ENCODE peak calls at places on chromosomes 1 and 21, in six cellular contexts. One of them, this sample, is unnamed.
A peak's percentile ranks its signal among the peaks of the same experiment; 100 is the strongest.

GRCh38 chr21:34545079-34545884 is 33.3 kb upstream of the KCNE1 start:
- DNase-seq in colonic mucosa: peak; percentile 49
- DNase-seq in hepatocyte: peak; percentile 53
- DNase-seq in body of pancreas: peak; percentile 63
- DNase-seq in mucosa of descending colon: peak; percentile 46
- DNase-seq in CD8-positive, alpha-beta T cell: no peak
- DNase-seq in this sample: peak; percentile 65

GRCh38 chr1:160708821-160709220 is 2.8 kb downstream of the CD48 start:
- DNase-seq in colonic mucosa: no peak
- DNase-seq in hepatocyte: no peak
- DNase-seq in body of pancreas: no peak
- DNase-seq in mucosa of descending colon: no peak
- DNase-seq in CD8-positive, alpha-beta T cell: no peak
- DNase-seq in this sample: no peak

GRCh38 chr1:3564921-3565831 is 46.1 kb downstream of the MEGF6 start:
- DNase-seq in colonic mucosa: no peak
- DNase-seq in hepatocyte: peak; percentile 60
- DNase-seq in body of pancreas: no peak
- DNase-seq in mucosa of descending colon: no peak
- DNase-seq in CD8-positive, alpha-beta T cell: peak; percentile 21
- DNase-seq in this sample: peak; percentile 36

GRCh38 chr21:17793675-17794123 is 25.5 kb downstream of the C21orf91 start:
- DNase-seq in colonic mucosa: no peak
- DNase-seq in hepatocyte: no peak
- DNase-seq in body of pancreas: no peak
- DNase-seq in mucosa of descending colon: no peak
- DNase-seq in CD8-positive, alpha-beta T cell: no peak
- DNase-seq in this sample: no peak

GRCh38 chr1:35031103-35031452 is 667 bp downstream of the ZMYM6 start:
- DNase-seq in colonic mucosa: peak; percentile 44
- DNase-seq in hepatocyte: peak; percentile 61
- DNase-seq in body of pancreas: peak; percentile 18
- DNase-seq in mucosa of descending colon: peak; percentile 53
- DNase-seq in CD8-positive, alpha-beta T cell: peak; percentile 26
- DNase-seq in this sample: peak; percentile 38

GRCh38 chr1:17636612-17637011 is 97.1 kb downstream of the ARHGEF10L start:
- DNase-seq in colonic mucosa: no peak
- DNase-seq in hepatocyte: no peak
- DNase-seq in body of pancreas: no peak
- DNase-seq in mucosa of descending colon: no peak
- DNase-seq in CD8-positive, alpha-beta T cell: no peak
- DNase-seq in this sample: no peak

GRCh38 chr1:158112994-158113758 is 67.5 kb upstream of the CD1D start:
- DNase-seq in colonic mucosa: peak; percentile 42
- DNase-seq in hepatocyte: peak; percentile 84
- DNase-seq in body of pancreas: peak; percentile 27
- DNase-seq in mucosa of descending colon: peak; percentile 53
- DNase-seq in CD8-positive, alpha-beta T cell: peak; percentile 13
- DNase-seq in this sample: peak; percentile 64

GRCh38 chr1:115890618-115891017 is 49.7 kb upstream of the NHLH2 start:
- DNase-seq in colonic mucosa: no peak
- DNase-seq in hepatocyte: no peak
- DNase-seq in body of pancreas: peak; percentile 15
- DNase-seq in mucosa of descending colon: no peak
- DNase-seq in CD8-positive, alpha-beta T cell: no peak
- DNase-seq in this sample: no peak

GRCh38 chr1:24830680-24831272 is 85.5 kb downstream of the CLIC4 start:
- DNase-seq in colonic mucosa: no peak
- DNase-seq in hepatocyte: peak; percentile 69
- DNase-seq in body of pancreas: no peak
- DNase-seq in mucosa of descending colon: no peak
- DNase-seq in CD8-positive, alpha-beta T cell: no peak
- DNase-seq in this sample: no peak

GRCh38 chr1:67642694-67643093 is 42.3 kb upstream of the GADD45A start:
- DNase-seq in colonic mucosa: no peak
- DNase-seq in hepatocyte: no peak
- DNase-seq in body of pancreas: no peak
- DNase-seq in mucosa of descending colon: no peak
- DNase-seq in CD8-positive, alpha-beta T cell: no peak
- DNase-seq in this sample: peak; percentile 82

GRCh38 chr1:42055061-42055460 is 98.1 kb upstream of the GUCA2B start:
- DNase-seq in colonic mucosa: no peak
- DNase-seq in hepatocyte: no peak
- DNase-seq in body of pancreas: no peak
- DNase-seq in mucosa of descending colon: no peak
- DNase-seq in CD8-positive, alpha-beta T cell: no peak
- DNase-seq in this sample: no peak

GRCh38 chr1:172670316-172670715 is 11.4 kb downstream of the FASLG start:
- DNase-seq in colonic mucosa: no peak
- DNase-seq in hepatocyte: no peak
- DNase-seq in body of pancreas: no peak
- DNase-seq in mucosa of descending colon: no peak
- DNase-seq in CD8-positive, alpha-beta T cell: no peak
- DNase-seq in this sample: no peak

GRCh38 chr1:153058826-153059784 is 1.8 kb upstream of the SPRR2A start:
- DNase-seq in colonic mucosa: no peak
- DNase-seq in hepatocyte: no peak
- DNase-seq in body of pancreas: no peak
- DNase-seq in mucosa of descending colon: no peak
- DNase-seq in CD8-positive, alpha-beta T cell: no peak
- DNase-seq in this sample: no peak

GRCh38 chr1:78143152-78143551 is 97.4 kb downstream of the GIPC2 start:
- DNase-seq in colonic mucosa: no peak
- DNase-seq in hepatocyte: no peak
- DNase-seq in body of pancreas: no peak
- DNase-seq in mucosa of descending colon: no peak
- DNase-seq in CD8-positive, alpha-beta T cell: no peak
- DNase-seq in this sample: no peak

GRCh38 chr1:244778356-244778755 is 57.1 kb upstream of the COX20 start:
- DNase-seq in colonic mucosa: no peak
- DNase-seq in hepatocyte: no peak
- DNase-seq in body of pancreas: no peak
- DNase-seq in mucosa of descending colon: no peak
- DNase-seq in CD8-positive, alpha-beta T cell: no peak
- DNase-seq in this sample: no peak

GRCh38 chr1:8456306-8456912 is 138.5 kb downstream of the SLC45A1 start:
- DNase-seq in colonic mucosa: no peak
- DNase-seq in hepatocyte: peak; percentile 46
- DNase-seq in body of pancreas: no peak
- DNase-seq in mucosa of descending colon: no peak
- DNase-seq in CD8-positive, alpha-beta T cell: no peak
- DNase-seq in this sample: peak; percentile 40

GRCh38 chr1:59431566-59432294 is 134.8 kb downstream of the FGGY start:
- DNase-seq in colonic mucosa: no peak
- DNase-seq in hepatocyte: no peak
- DNase-seq in body of pancreas: no peak
- DNase-seq in mucosa of descending colon: no peak
- DNase-seq in CD8-positive, alpha-beta T cell: no peak
- DNase-seq in this sample: peak; percentile 61

GRCh38 chr1:204973449-204973848 is 69.6 kb upstream of the CNTN2 start:
- DNase-seq in colonic mucosa: no peak
- DNase-seq in hepatocyte: no peak
- DNase-seq in body of pancreas: no peak
- DNase-seq in mucosa of descending colon: no peak
- DNase-seq in CD8-positive, alpha-beta T cell: no peak
- DNase-seq in this sample: no peak
- H3K4me1 ChIP-seq in colonic mucosa: no peaks in the 10 kb centered on the region
- H3K4me1 ChIP-seq in hepatocyte: no peaks in the 10 kb centered on the region
- H3K4me1 ChIP-seq in body of pancreas: no peaks in the 10 kb centered on the region
- H3K4me1 ChIP-seq in mucosa of descending colon: no peaks in the 10 kb centered on the region
- H3K4me1 ChIP-seq in CD8-positive, alpha-beta T cell: no peaks in the 10 kb centered on the region
- H3K4me1 ChIP-seq in this sample: no peaks in the 10 kb centered on the region

GRCh38 chr1:200379940-200380588 is 29.8 kb downstream of the ZNF281 start:
- DNase-seq in colonic mucosa: no peak
- DNase-seq in hepatocyte: no peak
- DNase-seq in body of pancreas: no peak
- DNase-seq in mucosa of descending colon: no peak
- DNase-seq in CD8-positive, alpha-beta T cell: no peak
- DNase-seq in this sample: no peak
- H3K4me3 ChIP-seq in colonic mucosa: no peak overlapping the region
- H3K4me3 ChIP-seq in hepatocyte: no peak overlapping the region
- H3K4me3 ChIP-seq in body of pancreas: no peak overlapping the region
- H3K4me3 ChIP-seq in mucosa of descending colon: no peak overlapping the region
- H3K4me3 ChIP-seq in CD8-positive, alpha-beta T cell: no peak overlapping the region
- H3K4me3 ChIP-seq in this sample: no peak overlapping the region

GRCh38 chr1:23290811-23291565 is 53.1 kb downstream of the HNRNPR start:
- DNase-seq in colonic mucosa: no peak
- DNase-seq in hepatocyte: no peak
- DNase-seq in body of pancreas: no peak
- DNase-seq in mucosa of descending colon: no peak
- DNase-seq in CD8-positive, alpha-beta T cell: no peak
- DNase-seq in this sample: no peak
- H3K4me1 ChIP-seq in colonic mucosa: no peaks in the 10 kb centered on the region
- H3K4me1 ChIP-seq in hepatocyte: no peaks in the 10 kb centered on the region
- H3K4me1 ChIP-seq in body of pancreas: peaks cover 14% of the 10 kb centered on the region
- H3K4me1 ChIP-seq in mucosa of descending colon: no peaks in the 10 kb centered on the region
- H3K4me1 ChIP-seq in CD8-positive, alpha-beta T cell: no peaks in the 10 kb centered on the region
- H3K4me1 ChIP-seq in this sample: no peaks in the 10 kb centered on the region

DNA sequence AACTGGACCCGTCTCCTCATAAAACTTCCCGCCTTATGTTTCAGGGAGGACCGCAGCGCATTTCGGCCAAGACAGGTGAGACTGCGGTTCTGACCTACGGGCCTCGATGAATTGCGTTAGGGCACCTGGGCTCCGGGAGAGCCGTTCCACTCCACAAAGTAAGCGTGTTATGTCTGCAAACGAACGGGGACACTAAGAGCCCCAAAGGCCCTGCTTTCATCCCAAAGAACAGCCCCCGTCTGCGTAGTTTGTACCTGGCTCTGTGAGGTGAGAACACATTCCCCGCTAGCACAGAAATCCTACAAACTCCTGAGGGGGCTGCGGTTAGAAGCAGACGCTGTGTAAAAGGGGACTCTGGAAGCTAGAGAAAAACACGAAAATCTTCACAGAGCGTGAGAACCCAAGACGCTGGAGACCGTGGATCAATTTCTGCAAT is 41.6 kb upstream of the PPIAL4F start:
- DNase-seq in colonic mucosa: no peak
- DNase-seq in hepatocyte: peak; percentile 5
- DNase-seq in body of pancreas: no peak
- DNase-seq in mucosa of descending colon: peak; percentile 27
- DNase-seq in CD8-positive, alpha-beta T cell: no peak
- DNase-seq in this sample: no peak
- H3K4me3 ChIP-seq in colonic mucosa: no peak overlapping the region
- H3K4me3 ChIP-seq in hepatocyte: peak overlapping the region; percentile 11
- H3K4me3 ChIP-seq in body of pancreas: no peak overlapping the region
- H3K4me3 ChIP-seq in mucosa of descending colon: no peak overlapping the region
- H3K4me3 ChIP-seq in CD8-positive, alpha-beta T cell: peak overlapping the region; percentile 60
- H3K4me3 ChIP-seq in this sample: peak overlapping the region; percentile 61

GRCh38 chr1:63784489-63785390 is 10.9 kb downstream of the ROR1 start:
- DNase-seq in colonic mucosa: no peak
- DNase-seq in hepatocyte: no peak
- DNase-seq in body of pancreas: no peak
- DNase-seq in mucosa of descending colon: no peak
- DNase-seq in CD8-positive, alpha-beta T cell: no peak
- DNase-seq in this sample: no peak
- H3K4me1 ChIP-seq in colonic mucosa: no peaks in the 10 kb centered on the region
- H3K4me1 ChIP-seq in hepatocyte: peaks cover 12% of the 10 kb centered on the region
- H3K4me1 ChIP-seq in body of pancreas: peaks cover 29% of the 10 kb centered on the region
- H3K4me1 ChIP-seq in mucosa of descending colon: peaks cover 2% of the 10 kb centered on the region
- H3K4me1 ChIP-seq in CD8-positive, alpha-beta T cell: no peaks in the 10 kb centered on the region
- H3K4me1 ChIP-seq in this sample: no peaks in the 10 kb centered on the region

GRCh38 chr21:45019076-45019886 is 55.1 kb upstream of the ADARB1 start:
- DNase-seq in colonic mucosa: no peak
- DNase-seq in hepatocyte: no peak
- DNase-seq in body of pancreas: peak; percentile 16
- DNase-seq in mucosa of descending colon: peak; percentile 23
- DNase-seq in CD8-positive, alpha-beta T cell: no peak
- DNase-seq in this sample: no peak
- H3K4me3 ChIP-seq in colonic mucosa: no peak overlapping the region
- H3K4me3 ChIP-seq in hepatocyte: peak overlapping the region; percentile 23
- H3K4me3 ChIP-seq in body of pancreas: no peak overlapping the region
- H3K4me3 ChIP-seq in mucosa of descending colon: no peak overlapping the region
- H3K4me3 ChIP-seq in CD8-positive, alpha-beta T cell: no peak overlapping the region
- H3K4me3 ChIP-seq in this sample: no peak overlapping the region

GRCh38 chr1:61083014-61083798 is 845 bp downstream of the NFIA start:
- DNase-seq in colonic mucosa: no peak
- DNase-seq in hepatocyte: peak; percentile 34
- DNase-seq in body of pancreas: peak; percentile 17
- DNase-seq in mucosa of descending colon: peak; percentile 58
- DNase-seq in CD8-positive, alpha-beta T cell: peak; percentile 6
- DNase-seq in this sample: peak; percentile 40
- H3K4me1 ChIP-seq in colonic mucosa: peaks cover 15% of the 10 kb centered on the region
- H3K4me1 ChIP-seq in hepatocyte: peaks cover 27% of the 10 kb centered on the region
- H3K4me1 ChIP-seq in body of pancreas: peaks cover 66% of the 10 kb centered on the region
- H3K4me1 ChIP-seq in mucosa of descending colon: peaks cover 29% of the 10 kb centered on the region
- H3K4me1 ChIP-seq in CD8-positive, alpha-beta T cell: peaks cover 44% of the 10 kb centered on the region
- H3K4me1 ChIP-seq in this sample: peaks cover 13% of the 10 kb centered on the region

GRCh38 chr1:163072658-163073057 is 3.5 kb downstream of the RGS4 start:
- DNase-seq in colonic mucosa: no peak
- DNase-seq in hepatocyte: no peak
- DNase-seq in body of pancreas: no peak
- DNase-seq in mucosa of descending colon: no peak
- DNase-seq in CD8-positive, alpha-beta T cell: no peak
- DNase-seq in this sample: no peak
- H3K4me3 ChIP-seq in colonic mucosa: no peak overlapping the region
- H3K4me3 ChIP-seq in hepatocyte: no peak overlapping the region
- H3K4me3 ChIP-seq in body of pancreas: no peak overlapping the region
- H3K4me3 ChIP-seq in mucosa of descending colon: no peak overlapping the region
- H3K4me3 ChIP-seq in CD8-positive, alpha-beta T cell: no peak overlapping the region
- H3K4me3 ChIP-seq in this sample: no peak overlapping the region

DNA sequence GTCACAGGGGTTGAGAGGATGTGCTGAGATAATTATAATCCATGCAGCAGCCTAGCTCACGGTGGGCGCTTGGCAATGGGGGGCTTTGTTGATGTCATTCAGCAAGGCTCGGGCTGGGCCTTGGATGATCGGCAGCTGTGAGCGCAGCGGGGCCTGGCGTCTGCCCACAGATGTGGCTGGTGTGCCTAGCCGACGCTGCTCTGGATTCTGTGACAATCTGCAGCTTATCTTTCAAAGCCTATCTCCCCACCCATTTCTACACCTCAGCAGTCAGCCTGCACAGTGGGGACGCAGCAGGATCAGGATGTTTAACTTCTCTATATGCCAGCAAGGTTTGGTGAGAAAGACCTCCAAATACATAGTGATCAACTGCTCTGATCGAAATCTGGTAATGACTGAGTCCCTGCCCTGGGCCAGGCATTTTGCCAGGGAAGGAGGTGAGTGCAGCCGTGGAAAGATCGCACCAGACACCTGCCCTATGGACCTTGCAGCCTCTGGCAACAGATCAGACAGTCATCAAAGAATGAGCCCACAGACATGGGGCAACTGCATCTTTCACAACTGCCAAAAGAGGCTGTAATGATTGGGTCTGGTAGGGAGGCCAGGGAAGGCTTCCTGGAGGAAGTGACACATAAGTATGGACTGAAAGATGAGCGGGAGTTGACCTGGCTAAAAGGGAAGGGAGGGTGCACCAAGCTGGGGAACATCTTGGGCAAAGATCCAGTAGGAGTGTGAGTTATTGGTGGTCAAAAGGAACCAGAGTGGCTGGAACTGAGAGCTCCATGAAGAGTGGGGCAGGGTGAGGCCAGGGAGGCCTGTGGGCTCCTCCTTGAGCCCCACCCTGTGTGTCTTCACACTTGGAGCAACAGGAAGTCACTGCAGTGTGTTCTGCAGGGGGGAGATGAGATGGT is 35.3 kb downstream of the EPHB2 start:
- DNase-seq in colonic mucosa: peak; percentile 83
- DNase-seq in hepatocyte: peak; percentile 57
- DNase-seq in body of pancreas: no peak
- DNase-seq in mucosa of descending colon: peak; percentile 75
- DNase-seq in CD8-positive, alpha-beta T cell: no peak
- DNase-seq in this sample: no peak
- H3K4me1 ChIP-seq in colonic mucosa: peaks cover 11% of the 10 kb centered on the region
- H3K4me1 ChIP-seq in hepatocyte: peaks cover 9% of the 10 kb centered on the region
- H3K4me1 ChIP-seq in body of pancreas: peaks cover 10% of the 10 kb centered on the region
- H3K4me1 ChIP-seq in mucosa of descending colon: peaks cover 22% of the 10 kb centered on the region
- H3K4me1 ChIP-seq in CD8-positive, alpha-beta T cell: no peaks in the 10 kb centered on the region
- H3K4me1 ChIP-seq in this sample: peaks cover 13% of the 10 kb centered on the region

GRCh38 chr1:235307158-235308124 is 20.5 kb downstream of the ARID4B start:
- DNase-seq in colonic mucosa: no peak
- DNase-seq in hepatocyte: no peak
- DNase-seq in body of pancreas: no peak
- DNase-seq in mucosa of descending colon: no peak
- DNase-seq in CD8-positive, alpha-beta T cell: no peak
- DNase-seq in this sample: no peak
- H3K4me3 ChIP-seq in colonic mucosa: no peak overlapping the region
- H3K4me3 ChIP-seq in hepatocyte: no peak overlapping the region
- H3K4me3 ChIP-seq in body of pancreas: no peak overlapping the region
- H3K4me3 ChIP-seq in mucosa of descending colon: no peak overlapping the region
- H3K4me3 ChIP-seq in CD8-positive, alpha-beta T cell: no peak overlapping the region
- H3K4me3 ChIP-seq in this sample: no peak overlapping the region